ENCODE peak calls at places on chromosome 4, in nine cellular contexts. P is cerebellum; S is activated CD4-positive, alpha-beta T cell treated with anti-CD3 and anti-CD28 coated beads for 1 hour; C is brain microvascular endothelial cell; W is activated naive CD8-positive, alpha-beta T cell treated with anti-CD3 and anti-CD28 coated beads for 36 hours; B is NCI-H1092; T is heart left ventricle; F is aorta; J is GM20000. U is an unnamed sample.

GRCh38 chr4:25930722-25931354 is 16.8 kb downstream of the SMIM20 start:
- DNase-seq in F (no peak), J (no peak), B (no peak), T (no peak), S (no peak), C (no peak), P (no peak), W (no peak), U (no peak)

GRCh38 chr4:112514449-112515277 is 1.3 kb downstream of the NEUROG2 start:
- DNase-seq in C (no peak), J (peak), S (no peak), F (no peak), B (peak), T (peak), P (no peak), W (peak), U (no peak)

GRCh38 chr4:54852061-54852460 is 194.3 kb downstream of the KIT start:
- DNase-seq in J (no peak), F (no peak), T (no peak), P (no peak), C (no peak), W (no peak), S (no peak), B (no peak), U (no peak)

GRCh38 chr4:174749091-174749490 is 80.0 kb downstream of the GLRA3 start:
- DNase-seq in W (no peak), C (no peak), J (no peak), S (no peak), P (no peak), F (no peak), B (no peak), T (no peak), U (no peak)

GRCh38 chr4:120659626-120660170 is 262.8 kb downstream of the PRDM5 start:
- DNase-seq in W (no peak), C (no peak), F (no peak), S (no peak), P (no peak), B (no peak), J (no peak), T (no peak), U (no peak)

GRCh38 chr4:42167709-42168108 is 15.3 kb upstream of the BEND4 start:
- DNase-seq in C (no peak), S (no peak), F (no peak), J (peak), B (no peak), T (no peak), W (no peak), P (no peak), U (no peak)

GRCh38 chr4:184460495-184461285 is 13.7 kb downstream of the IRF2 start:
- DNase-seq in S (no peak), C (no peak), J (no peak), B (no peak), T (no peak), W (no peak), F (no peak), P (no peak), U (no peak)

GRCh38 chr4:41731569-41731968 is 17.0 kb downstream of the PHOX2B start:
- DNase-seq in J (no peak), S (no peak), W (no peak), T (no peak), B (no peak), P (no peak), F (no peak), C (no peak), U (no peak)

GRCh38 chr4:153271820-153272219 is 67.6 kb downstream of the TRIM2 start:
- DNase-seq in W (no peak), B (no peak), F (no peak), S (no peak), J (no peak), T (no peak), C (no peak), P (no peak), U (no peak)

GRCh38 chr4:6908397-6909112 is 1.1 kb upstream of the TBC1D14 start:
- DNase-seq in T (no peak), W (no peak), C (peak), J (no peak), S (no peak), F (no peak), P (no peak), B (no peak), U (no peak)

GRCh38 chr4:182642831-182643230 is 274.4 kb downstream of the DCTD start:
- DNase-seq in C (peak), W (no peak), F (no peak), J (no peak), S (no peak), P (no peak), B (no peak), T (no peak), U (no peak)

GRCh38 chr4:45120163-45120562 is 393.8 kb upstream of the GNPDA2 start:
- DNase-seq in F (no peak), W (no peak), J (peak), C (no peak), T (no peak), B (no peak), S (no peak), P (peak), U (no peak)

GRCh38 chr4:110480031-110480549 is 4.1 kb downstream of the ENPEP start:
- DNase-seq in S (no peak), J (no peak), T (no peak), P (no peak), C (peak), F (no peak), B (no peak), W (no peak), U (no peak)

GRCh38 chr4:2842667-2843022 is 999 bp upstream of the ADD1 start:
- DNase-seq in F (no peak), S (no peak), T (no peak), B (no peak), J (no peak), W (no peak), C (no peak), P (no peak), U (no peak)

GRCh38 chr4:129546531-129546930 is 450.6 kb downstream of the C4orf33 start:
- DNase-seq in J (no peak), P (no peak), F (no peak), T (no peak), C (no peak), B (no peak), W (no peak), S (no peak), U (no peak)

GRCh38 chr4:3371581-3372001 is 70.2 kb upstream of the HGFAC start:
- DNase-seq in J (peak), C (no peak), T (no peak), P (no peak), S (no peak), F (no peak), B (no peak), W (no peak), U (no peak)

GRCh38 chr4:118676128-118676527 is 9.1 kb upstream of the METTL14 start:
- DNase-seq in P (no peak), W (no peak), C (no peak), B (no peak), T (no peak), F (no peak), J (no peak), S (no peak), U (no peak)

GRCh38 chr4:78629991-78630541 is 78.5 kb downstream of the ANXA3 start:
- DNase-seq in P (no peak), C (no peak), T (no peak), W (no peak), B (no peak), J (no peak), F (no peak), S (no peak), U (no peak)